ENCODE peak calls at places on chromosomes 5 and 9, in six cellular contexts. P, N, W, U, S and Z are unnamed samples.
A peak's percentile ranks its signal among the peaks of the same experiment; 100 is the strongest.

GRCh38 chr5:173333900-173334685 is 5.9 kb upstream of the STC2 start:
- DNase-seq in P (no peak), N (no peak), W (no peak), U (no peak), S (no peak), Z (no peak)

GRCh38 chr5:147965712-147966111 is 59.4 kb upstream of the C5orf46 start:
- DNase-seq in P (no peak), N (no peak), W (no peak), U (no peak), S (no peak), Z (no peak)

GRCh38 chr5:129781594-129781993 is 33.7 kb downstream of the MINAR2 start:
- DNase-seq in P (no peak), N (no peak), W (no peak), U (no peak), S (no peak), Z (no peak)

GRCh38 chr9:37002413-37003217 is 31.5 kb downstream of the PAX5 start:
- DNase-seq in P (no peak), N (peak; percentile 76), W (no peak), U (no peak), S (no peak), Z (peak; percentile 40)

GRCh38 chr5:98455660-98456059 is 317.8 kb upstream of the RGMB start:
- DNase-seq in P (no peak), N (no peak), W (no peak), U (no peak), S (no peak), Z (no peak)

GRCh38 chr9:121781701-121782464 is 130.4 kb downstream of the DAB2IP start:
- DNase-seq in P (peak; percentile 7), N (peak; percentile 35), W (no peak), U (no peak), S (no peak), Z (no peak)

GRCh38 chr9:98031935-98032334 is 24.6 kb upstream of the NANS start:
- DNase-seq in P (no peak), N (no peak), W (no peak), U (no peak), S (no peak), Z (no peak)

GRCh38 chr5:170353011-170353890 is 35.9 kb downstream of the KCNMB1 start:
- DNase-seq in P (no peak), N (peak; percentile 40), W (no peak), U (peak; percentile 80), S (no peak), Z (no peak)

GRCh38 chr5:133109655-133110483 is 58.1 kb downstream of the HSPA4 start:
- DNase-seq in P (no peak), N (no peak), W (no peak), U (no peak), S (no peak), Z (no peak)

GRCh38 chr5:1800470-1801060 is 642 bp upstream of the NDUFS6 start:
- DNase-seq in P (peak; percentile 32), N (no peak), W (peak; percentile 25), U (no peak), S (no peak), Z (peak; percentile 77)

GRCh38 chr5:147397616-147398015 is 112.3 kb downstream of the DPYSL3 start:
- DNase-seq in P (no peak), N (no peak), W (no peak), U (no peak), S (no peak), Z (no peak)

GRCh38 chr5:14504816-14505215 is 76.8 kb upstream of the OTULINL start:
- DNase-seq in P (no peak), N (no peak), W (no peak), U (no peak), S (no peak), Z (no peak)

GRCh38 chr9:88775037-88775471 is 216.2 kb upstream of the S1PR3 start:
- DNase-seq in P (no peak), N (no peak), W (no peak), U (peak; percentile 85), S (peak; percentile 22), Z (no peak)

DNA sequence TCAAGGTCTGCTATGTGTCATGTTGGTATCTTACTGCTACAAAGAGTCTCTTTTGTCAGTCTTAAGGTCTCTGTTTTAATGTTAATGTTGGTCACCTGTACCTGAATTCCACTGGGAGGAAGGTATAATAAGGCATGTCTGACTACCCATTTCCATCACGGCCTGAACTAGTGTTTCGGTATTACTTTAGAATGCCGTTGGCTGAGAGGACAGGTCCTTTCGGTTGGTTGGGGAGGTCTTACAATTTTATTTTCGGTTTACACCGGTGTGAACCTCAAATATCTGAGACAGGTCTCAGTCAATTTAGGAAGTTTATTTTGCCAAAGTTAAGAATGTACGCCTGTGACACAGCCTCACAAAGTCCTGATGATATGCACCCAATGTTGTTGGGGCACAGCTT is 154.9 kb upstream of the ABCA1 start:
- DNase-seq in P (no peak), N (no peak), W (no peak), U (no peak), S (no peak), Z (no peak)
- TF ChIP-seq POLR2A in P (no peak), N (no peak), W (no peak), U (no peak), S (no peak), Z (no peak)

GRCh38 chr9:136565075-136565721 is 19.4 kb upstream of the NOTCH1 start:
- DNase-seq in P (no peak), N (peak; percentile 66), W (no peak), U (peak; percentile 87), S (no peak), Z (no peak)

GRCh38 chr9:136565722-136566552 is 20.1 kb upstream of the NOTCH1 start:
- DNase-seq in P (no peak), N (peak; percentile 69), W (no peak), U (no peak), S (no peak), Z (no peak)

GRCh38 chr9:136563646-136564321 is 17.9 kb upstream of the NOTCH1 start:
- DNase-seq in P (no peak), N (peak; percentile 70), W (no peak), U (no peak), S (no peak), Z (no peak)

GRCh38 chr9:136562746-136563506 is 17.1 kb upstream of the NOTCH1 start:
- DNase-seq in P (no peak), N (peak; percentile 82), W (no peak), U (no peak), S (no peak), Z (no peak)

DNA sequence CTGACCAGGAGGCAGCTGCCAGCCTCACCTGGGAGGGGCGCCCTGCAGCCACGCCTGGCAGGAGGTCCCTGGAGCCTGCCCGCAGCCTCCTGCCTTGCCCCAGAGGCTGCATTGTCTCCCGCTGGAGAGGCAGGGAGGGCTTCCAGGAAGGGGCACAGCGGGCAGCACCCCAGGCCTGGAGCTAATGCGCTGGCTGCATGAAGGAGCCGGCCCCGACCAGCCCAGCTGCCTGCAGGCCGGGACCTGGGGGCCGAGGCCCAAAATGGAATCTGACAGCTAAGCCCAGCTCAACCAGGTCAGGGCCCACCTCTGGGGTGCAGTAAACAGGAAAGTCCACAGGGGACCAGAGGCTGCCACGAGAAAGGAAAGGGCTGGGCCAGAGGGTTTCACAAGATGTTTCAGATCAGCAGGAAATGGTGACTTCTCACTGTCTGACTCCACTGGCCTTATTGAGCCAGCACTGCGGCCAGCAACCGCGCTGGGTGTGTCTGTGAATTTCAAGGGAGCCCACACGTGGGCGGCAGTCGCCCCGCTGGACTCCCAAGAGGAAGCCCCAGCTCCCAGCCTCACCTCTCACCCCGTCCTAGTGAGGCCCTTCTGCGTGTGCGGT is 18.6 kb upstream of the NOTCH1 start:
- DNase-seq in P (no peak), N (peak; percentile 89), W (no peak), U (peak; percentile 91), S (no peak), Z (peak; percentile 87)
- TF ChIP-seq POLR2AphosphoS5 in P (no peak), N (peak; percentile 60), W (no peak), U (no peak), S (no peak), Z (no peak)

GRCh38 chr5:69217154-69217731 is 17.4 kb upstream of the CDK7 start:
- DNase-seq in P (peak; percentile 99), N (peak; percentile 100), W (no peak), U (no peak), S (peak; percentile 97), Z (no peak)

GRCh38 chr5:69213513-69214215 is 21.0 kb upstream of the CDK7 start:
- DNase-seq in P (no peak), N (no peak), W (peak; percentile 81), U (no peak), S (peak; percentile 42), Z (no peak)

GRCh38 chr5:69219939-69220338 is 14.7 kb upstream of the CDK7 start:
- DNase-seq in P (no peak), N (no peak), W (no peak), U (no peak), S (no peak), Z (no peak)

GRCh38 chr5:69212022-69212421 is 22.6 kb downstream of the CENPH start:
- DNase-seq in P (no peak), N (no peak), W (no peak), U (no peak), S (no peak), Z (no peak)

GRCh38 chr5:69217732-69218568 is 16.7 kb upstream of the CDK7 start:
- DNase-seq in P (peak; percentile 93), N (no peak), W (peak; percentile 88), U (peak; percentile 98), S (peak; percentile 96), Z (peak; percentile 98)
- TF ChIP-seq EP300 in P (no peak), N (peak; percentile 36), W (peak; percentile 70), U (no peak), S (no peak), Z (no peak)

GRCh38 chr5:139392678-139393496 is 2.0 kb downstream of the PROB1 start:
- DNase-seq in P (peak; percentile 89), N (peak; percentile 94), W (no peak), U (no peak), S (no peak), Z (no peak)

GRCh38 chr5:139394654-139395566 is at the start of gene PROB1:
- DNase-seq in P (no peak), N (peak; percentile 88), W (no peak), U (no peak), S (no peak), Z (no peak)

GRCh38 chr5:139394123-139394653 is 716 bp downstream of the PROB1 start:
- DNase-seq in P (peak; percentile 71), N (peak; percentile 91), W (no peak), U (no peak), S (no peak), Z (no peak)

GRCh38 chr5:139392324-139392677 is 2.6 kb upstream of the MZB1 start:
- DNase-seq in P (no peak), N (no peak), W (no peak), U (no peak), S (no peak), Z (no peak)

GRCh38 chr5:139393497-139394122 is 1.3 kb downstream of the PROB1 start:
- DNase-seq in P (no peak), N (no peak), W (no peak), U (no peak), S (no peak), Z (peak; percentile 79)
- TF ChIP-seq POLR2A in P (peak; percentile 9), N (no peak), W (no peak), U (no peak), S (no peak), Z (no peak)

GRCh38 chr9:13278368-13279246 is 885 bp downstream of the MPDZ start:
- DNase-seq in P (peak; percentile 24), N (peak; percentile 83), W (peak; percentile 37), U (peak; percentile 88), S (peak; percentile 34), Z (peak; percentile 77)
- TF ChIP-seq POLR2AphosphoS5 in P (no peak), N (no peak), W (no peak), U (no peak), S (no peak), Z (no peak)